ENCODE peak calls at places on chromosomes 3 and 15, in eight cellular contexts. F, Y, Q, R, A, J, W and T are unnamed samples.

GRCh38 chr3:187183210-187183862 is 13.9 kb upstream of the RTP1 start:
- DNase-seq in Y (no peak), A (no peak), F (peak), J (no peak), W (no peak), R (no peak), Q (no peak), T (no peak)

GRCh38 chr15:68417897-68418296 is 14.1 kb downstream of the ITGA11 start:
- DNase-seq in F (no peak), R (peak), Q (no peak), Y (no peak), W (no peak), A (peak), J (no peak), T (no peak)

GRCh38 chr15:40793216-40793989 is 13.5 kb upstream of the ZFYVE19 start:
- DNase-seq in W (peak), Y (peak), J (peak), R (peak), Q (peak), F (peak), A (peak), T (peak)

GRCh38 chr3:150220791-150221190 is 187.3 kb upstream of the TSC22D2 start:
- DNase-seq in R (peak), A (no peak), F (no peak), Y (no peak), W (no peak), J (no peak), Q (no peak), T (no peak)

GRCh38 chr3:126245811-126246727 is 65.7 kb upstream of the ALDH1L1 start:
- DNase-seq in W (peak), A (peak), Y (peak), Q (peak), J (peak), F (no peak), R (peak), T (peak)

GRCh38 chr15:73286356-73286755 is 82.4 kb downstream of the HCN4 start:
- DNase-seq in Y (no peak), W (no peak), Q (no peak), A (peak), F (no peak), R (peak), J (no peak), T (no peak)

GRCh38 chr3:195059006-195059350 is 212.0 kb downstream of the XXYLT1 start:
- DNase-seq in F (no peak), Y (no peak), Q (no peak), W (no peak), R (peak), A (no peak), J (no peak), T (no peak)

GRCh38 chr3:12964713-12965612 is 108.3 kb downstream of the IQSEC1 start:
- DNase-seq in W (no peak), A (no peak), R (no peak), J (no peak), Q (no peak), Y (no peak), F (no peak), T (no peak)

GRCh38 chr3:170523248-170523647 is 62.6 kb downstream of the SLC7A14 start:
- DNase-seq in Q (no peak), J (no peak), F (peak), R (no peak), A (peak), Y (no peak), W (no peak), T (no peak)

GRCh38 chr15:65055201-65055870 is 10.1 kb downstream of the SLC51B start:
- DNase-seq in Q (no peak), R (no peak), F (no peak), Y (peak), W (peak), A (peak), J (no peak), T (no peak)

GRCh38 chr3:10192953-10193691 is 28.4 kb downstream of the IRAK2 start:
- DNase-seq in R (peak), A (peak), Q (peak), F (peak), W (peak), Y (peak), J (peak), T (peak)
- TF ChIP-seq CTCF in R (peak), A (peak), Q (peak), F (no peak), W (no peak), Y (no peak), J (no peak), T (peak)

GRCh38 chr3:46566040-46566631 is at the start of gene LRRC2:
- DNase-seq in R (peak), Y (peak), Q (peak), F (peak), W (peak), A (peak), J (peak), T (peak)

GRCh38 chr3:46561951-46562350 is 4.2 kb downstream of the LRRC2 start:
- DNase-seq in F (no peak), Q (no peak), J (no peak), R (no peak), W (no peak), A (peak), Y (no peak), T (no peak)

GRCh38 chr3:46564190-46565112 is 1.7 kb downstream of the LRRC2 start:
- DNase-seq in R (no peak), Y (no peak), Q (no peak), W (no peak), A (no peak), J (no peak), F (no peak), T (no peak)

GRCh38 chr3:46565113-46565490 is 1.0 kb downstream of the LRRC2 start:
- DNase-seq in W (no peak), A (no peak), R (no peak), Q (no peak), J (no peak), F (no peak), Y (no peak), T (no peak)

DNA sequence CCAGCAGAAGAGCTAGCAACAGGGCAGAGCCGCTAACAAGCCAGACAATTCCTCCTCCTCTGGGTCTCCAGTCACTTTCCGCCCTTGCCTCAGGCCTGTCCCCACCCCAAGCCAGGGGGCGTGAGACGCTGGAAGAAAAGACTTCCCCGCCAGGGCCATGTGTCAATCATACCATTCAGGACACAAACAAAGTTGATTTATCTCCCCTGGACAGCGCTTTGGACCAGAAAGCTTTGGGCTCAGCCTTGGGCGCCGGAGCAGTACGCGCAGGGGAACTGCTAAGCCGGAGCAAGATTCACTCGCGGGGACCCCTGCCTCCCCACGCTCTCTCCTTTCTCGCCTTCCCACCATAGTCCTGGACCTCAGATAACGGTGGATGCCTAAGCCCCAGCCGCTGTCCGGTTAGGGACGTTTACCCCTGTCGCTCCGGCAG is 479 bp downstream of the LRRC2 start:
- DNase-seq in R (no peak), F (no peak), J (peak), Q (no peak), A (peak), W (no peak), Y (no peak), T (no peak)
- TF ChIP-seq CTCF in R (no peak), F (no peak), J (no peak), Q (no peak), A (no peak), W (no peak), Y (no peak), T (no peak)

GRCh38 chr15:44535092-44535491 is 1.9 kb upstream of the EIF3J start:
- DNase-seq in W (no peak), Q (no peak), Y (no peak), R (no peak), A (no peak), J (no peak), F (no peak), T (no peak)

GRCh38 chr15:44529864-44530604 is 6.9 kb upstream of the EIF3J start:
- DNase-seq in W (no peak), R (no peak), J (no peak), F (no peak), Y (no peak), Q (no peak), A (no peak), T (no peak)

GRCh38 chr15:44530653-44531052 is 6.3 kb upstream of the EIF3J start:
- DNase-seq in R (no peak), W (no peak), F (no peak), Y (no peak), Q (no peak), J (no peak), A (peak), T (no peak)

GRCh38 chr15:44535509-44536297 is 1.2 kb upstream of the EIF3J start:
- DNase-seq in F (peak), W (peak), J (no peak), A (no peak), Q (no peak), Y (no peak), R (no peak), T (no peak)

GRCh38 chr15:44532689-44533088 is 4.3 kb upstream of the EIF3J start:
- DNase-seq in R (no peak), F (no peak), A (no peak), Y (no peak), J (no peak), W (no peak), Q (no peak), T (no peak)
- TF ChIP-seq CTCF in R (no peak), F (peak), A (no peak), Y (no peak), J (no peak), W (no peak), Q (no peak), T (no peak)

DNA sequence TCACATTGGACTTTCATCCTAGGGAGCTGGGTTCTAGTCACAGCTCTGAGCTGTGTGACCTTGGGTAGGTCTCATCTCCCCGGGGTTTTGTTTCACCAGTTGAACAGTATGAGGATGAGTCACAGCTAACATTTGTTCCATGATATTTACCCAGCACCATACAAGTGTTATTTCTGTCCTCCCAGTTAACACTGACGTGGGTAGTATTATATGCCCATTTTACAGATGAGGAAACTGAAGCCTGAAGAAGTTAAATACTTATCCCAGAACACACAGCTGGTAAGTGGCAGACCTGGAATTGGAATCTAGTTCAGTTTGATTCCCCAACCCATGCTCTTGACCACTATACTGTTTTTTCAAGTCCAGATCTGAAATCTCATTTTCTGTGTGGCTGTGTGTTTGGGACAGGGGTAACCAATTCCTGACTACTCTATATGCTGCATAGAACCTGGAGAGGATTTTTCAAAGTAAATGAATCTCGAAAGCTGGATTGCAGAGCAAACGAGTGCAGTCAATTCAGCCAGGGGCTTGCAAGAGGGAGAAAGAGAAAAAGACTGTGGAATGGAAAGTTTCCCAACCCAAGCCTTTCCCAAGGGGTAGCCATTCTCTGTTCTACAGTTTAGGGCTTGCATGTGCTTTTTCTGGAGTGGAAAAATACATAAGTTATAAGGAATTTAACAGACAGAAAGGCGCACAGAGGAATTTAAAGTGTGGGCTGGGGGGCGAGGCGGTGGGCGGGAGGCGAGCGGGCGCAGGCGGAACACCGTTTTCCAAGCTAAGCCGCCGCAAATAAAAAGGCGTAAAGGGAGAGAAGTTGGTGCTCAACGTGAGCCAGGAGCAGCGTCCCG is 684 bp upstream of the RARB start:
- DNase-seq in A (no peak), Y (no peak), W (no peak), R (peak), F (no peak), Q (no peak), J (no peak), T (no peak)
- TF ChIP-seq CTCF in A (no peak), Y (no peak), W (no peak), R (no peak), F (no peak), Q (no peak), J (no peak), T (no peak)

GRCh38 chr3:58645726-58646125 is 20.8 kb downstream of the FAM3D start:
- DNase-seq in Q (no peak), F (no peak), J (no peak), R (no peak), W (no peak), A (no peak), Y (no peak), T (no peak)
- TF ChIP-seq CTCF in Q (no peak), F (no peak), J (no peak), R (no peak), W (no peak), A (no peak), Y (no peak), T (no peak)

GRCh38 chr3:113571360-113571759 is 39.0 kb downstream of the SIDT1 start:
- DNase-seq in F (no peak), A (no peak), Q (no peak), J (no peak), W (no peak), R (no peak), Y (no peak), T (no peak)
- TF ChIP-seq CTCF in F (no peak), A (no peak), Q (no peak), J (no peak), W (no peak), R (no peak), Y (no peak), T (no peak)

GRCh38 chr3:54892168-54892567 is 35.7 kb downstream of the LRTM1 start:
- DNase-seq in F (no peak), R (no peak), A (no peak), J (no peak), W (no peak), Y (no peak), Q (no peak), T (no peak)

GRCh38 chr3:54888162-54888561 is 39.7 kb downstream of the LRTM1 start:
- DNase-seq in A (no peak), J (no peak), Q (no peak), R (no peak), Y (no peak), F (no peak), W (no peak), T (no peak)

GRCh38 chr3:54889731-54890130 is 38.1 kb downstream of the LRTM1 start:
- DNase-seq in R (no peak), J (no peak), Y (no peak), F (no peak), W (no peak), A (no peak), Q (no peak), T (no peak)

GRCh38 chr3:54888873-54889272 is 39.0 kb downstream of the LRTM1 start:
- DNase-seq in J (peak), Q (no peak), A (peak), W (no peak), R (peak), Y (no peak), F (no peak), T (no peak)

GRCh38 chr3:54891540-54891897 is 36.3 kb downstream of the LRTM1 start:
- DNase-seq in W (peak), J (peak), F (peak), Y (peak), Q (peak), A (peak), R (peak), T (peak)
- TF ChIP-seq CTCF in W (peak), J (peak), F (peak), Y (peak), Q (peak), A (peak), R (peak), T (peak)

DNA sequence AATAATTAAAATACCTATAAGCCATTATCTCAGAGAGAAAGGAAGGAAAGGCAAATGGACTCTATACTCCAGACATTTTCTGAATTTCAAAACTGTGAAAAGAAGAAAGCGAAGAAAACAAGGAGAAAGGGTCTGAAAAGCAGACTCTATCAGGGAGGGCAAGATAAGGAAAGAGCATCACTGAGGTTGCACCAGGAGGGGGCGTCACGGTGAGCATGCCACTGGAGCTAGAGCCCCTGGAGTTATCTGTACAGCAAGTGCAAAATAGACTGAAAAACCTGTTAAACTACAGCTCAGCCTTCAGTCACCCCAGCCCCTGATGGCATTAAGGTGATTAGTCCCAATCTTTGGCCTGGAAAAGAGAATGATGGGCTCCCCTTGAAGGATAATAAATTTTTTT is 514.3 kb downstream of the GABRG3 start:
- DNase-seq in A (no peak), Y (no peak), J (no peak), W (no peak), F (no peak), Q (no peak), R (no peak), T (no peak)
- TF ChIP-seq CTCF in A (no peak), Y (no peak), J (no peak), W (no peak), F (no peak), Q (no peak), R (no peak), T (no peak)

GRCh38 chr3:123442908-123443307 is 6.0 kb downstream of the ADCY5 start:
- DNase-seq in F (no peak), Y (no peak), A (no peak), W (no peak), J (no peak), Q (no peak), R (no peak), T (no peak)

GRCh38 chr3:123444023-123444422 is 4.9 kb downstream of the ADCY5 start:
- DNase-seq in W (no peak), Q (no peak), F (no peak), Y (no peak), R (peak), A (no peak), J (no peak), T (no peak)

GRCh38 chr3:123444744-123445143 is 4.1 kb downstream of the ADCY5 start:
- DNase-seq in R (no peak), F (no peak), J (no peak), Q (no peak), A (no peak), W (no peak), Y (no peak), T (no peak)

GRCh38 chr3:123442125-123442524 is 6.8 kb downstream of the ADCY5 start:
- DNase-seq in A (no peak), W (no peak), F (no peak), Q (no peak), Y (no peak), J (no peak), R (no peak), T (no peak)

GRCh38 chr3:123440181-123440580 is 8.7 kb downstream of the ADCY5 start:
- DNase-seq in A (no peak), Y (no peak), W (no peak), Q (no peak), J (no peak), F (no peak), R (no peak), T (no peak)
- TF ChIP-seq CTCF in A (no peak), Y (no peak), W (no peak), Q (no peak), J (no peak), F (no peak), R (no peak), T (no peak)